ENCODE peak calls at places on chromosomes 7 and 10, in four cellular contexts. V, O, D and B are unnamed samples.
A peak's percentile ranks its signal among the peaks of the same experiment; 100 is the strongest.

GRCh38 chr7:157032644-157033482 is 22.4 kb upstream of the MNX1 start:
- DNase-seq in V (no peak), D (no peak), O (no peak), B (no peak)

GRCh38 chr10:121618906-121619305 is 20.7 kb upstream of the FGFR2 start:
- DNase-seq in V (no peak), O (no peak), D (no peak), B (no peak)

GRCh38 chr10:17116193-17116592 is 13.4 kb downstream of the CUBN start:
- DNase-seq in V (no peak), D (no peak), O (no peak), B (no peak)

GRCh38 chr10:18690541-18690940 is 31.3 kb downstream of the ARL5B start:
- DNase-seq in V (no peak), O (no peak), D (no peak), B (no peak)

GRCh38 chr7:125409921-125410320 is 480.3 kb upstream of the POT1 start:
- DNase-seq in O (no peak), V (no peak), D (no peak), B (no peak)

GRCh38 chr7:29765392-29765979 is 40.8 kb upstream of the WIPF3 start:
- DNase-seq in V (no peak), O (no peak), D (no peak), B (no peak)

GRCh38 chr10:129888784-129889616 is 75.1 kb downstream of the EBF3 start:
- DNase-seq in V (no peak), O (peak; percentile 78), D (no peak), B (no peak)

GRCh38 chr7:73828107-73828803 is 2.5 kb upstream of the CLDN4 start:
- DNase-seq in V (peak; percentile 90), O (no peak), D (no peak), B (peak; percentile 36)

GRCh38 chr7:64802699-64803098 is 8.5 kb downstream of the ZNF138 start:
- DNase-seq in D (no peak), O (no peak), V (no peak), B (no peak)

GRCh38 chr10:31242902-31243301 is 76.1 kb upstream of the ZEB1 start:
- DNase-seq in D (no peak), O (no peak), V (no peak), B (peak; percentile 55)

GRCh38 chr10:80104066-80104926 is 25.8 kb downstream of the TMEM254 start:
- DNase-seq in V (no peak), O (no peak), D (no peak), B (no peak)

GRCh38 chr10:43598447-43598846 is 7.8 kb upstream of the ZNF485 start:
- DNase-seq in O (no peak), D (no peak), V (no peak), B (no peak)

GRCh38 chr7:134548877-134549276 is at the start of gene AKR1B15:
- DNase-seq in V (no peak), D (no peak), O (no peak), B (peak; percentile 4)

GRCh38 chr7:144827581-144828139 is 8.2 kb downstream of the TPK1 start:
- DNase-seq in V (no peak), D (no peak), O (no peak), B (no peak)

GRCh38 chr10:49309691-49310371 is 10.9 kb downstream of the C10orf71 start:
- DNase-seq in O (no peak), D (no peak), V (no peak), B (peak; percentile 83)

GRCh38 chr7:2820508-2820934 is 23.6 kb downstream of the GNA12 start:
- DNase-seq in D (no peak), V (no peak), O (no peak), B (peak; percentile 51)

GRCh38 chr10:794382-794956 is 105.0 kb upstream of the DIP2C start:
- DNase-seq in O (peak; percentile 42), D (no peak), V (no peak), B (no peak)

GRCh38 chr7:151705744-151706567 is 171.0 kb downstream of the PRKAG2 start:
- DNase-seq in V (no peak), D (no peak), O (no peak), B (peak; percentile 10)

GRCh38 chr7:145928937-145929336 is 187.7 kb upstream of the CNTNAP2 start:
- DNase-seq in D (no peak), O (no peak), V (no peak), B (no peak)

GRCh38 chr10:17101910-17102266 is 27.7 kb downstream of the CUBN start:
- DNase-seq in D (no peak), O (no peak), V (no peak), B (no peak)

GRCh38 chr7:25382175-25382574 is 153.9 kb upstream of the NPVF start:
- DNase-seq in D (no peak), V (no peak), O (no peak), B (no peak)

GRCh38 chr7:77877800-77878199 is 79.2 kb downstream of the PHTF2 start:
- DNase-seq in O (no peak), D (no peak), V (no peak), B (no peak)

GRCh38 chr7:135388616-135389015 is 121.3 kb downstream of the CNOT4 start:
- DNase-seq in V (no peak), D (no peak), O (no peak), B (no peak)

GRCh38 chr7:79930604-79931003 is 204.0 kb upstream of the GNAI1 start:
- DNase-seq in D (no peak), V (no peak), O (no peak), B (no peak)

GRCh38 chr7:21076579-21076978 is 289.9 kb upstream of the SP8 start:
- DNase-seq in V (no peak), D (no peak), O (no peak), B (no peak)

GRCh38 chr10:58512470-58513188 is at the start of gene BICC1:
- DNase-seq in O (peak; percentile 72), V (no peak), D (no peak), B (no peak)

GRCh38 chr10:73907841-73908517 is 3.0 kb upstream of the PLAU start:
- DNase-seq in V (no peak), O (no peak), D (no peak), B (peak; percentile 100)